ENCODE peak calls at places on chromosomes 3 and 15, in five cellular contexts. Q is iPS-NIHi11, P is AG04450, V is GDM1, F is HTR-8/SVneo. C is an unnamed sample.

GRCh38 chr3:126294211-126294801 is 62.9 kb downstream of the KLF15 start:
- DNase-seq in Q (no peak), V (no peak), F (no peak), P (no peak), C (no peak)

GRCh38 chr3:190429681-190430080 is 20.0 kb downstream of the TMEM207 start:
- DNase-seq in F (no peak), V (no peak), Q (no peak), P (no peak), C (no peak)

GRCh38 chr3:193240850-193241706 is at the start of gene PLAAT1:
- DNase-seq in F (peak; percentile 82), V (no peak), Q (peak; percentile 97), P (no peak), C (no peak)

GRCh38 chr15:69475769-69476358 is 23.2 kb downstream of the RPLP1 start:
- DNase-seq in F (peak; percentile 89), V (peak; percentile 50), P (no peak), Q (peak; percentile 82), C (peak; percentile 84)

GRCh38 chr3:187448674-187449073 is 80.5 kb downstream of the RTP4 start:
- DNase-seq in V (no peak), Q (no peak), F (no peak), P (no peak), C (no peak)

GRCh38 chr3:72247645-72248388 is 462.9 kb upstream of the PROK2 start:
- DNase-seq in F (no peak), Q (no peak), P (no peak), V (no peak), C (no peak)

GRCh38 chr3:15291589-15292541 is 40.5 kb downstream of the SH3BP5 start:
- DNase-seq in Q (no peak), P (no peak), V (peak; percentile 74), F (no peak), C (no peak)

GRCh38 chr15:71079208-71080044 is 35.8 kb upstream of the THSD4 start:
- DNase-seq in Q (no peak), P (no peak), V (no peak), F (no peak), C (no peak)

GRCh38 chr3:126996905-126997304 is 14.0 kb downstream of the PLXNA1 start:
- DNase-seq in Q (no peak), V (no peak), P (no peak), F (no peak), C (no peak)

GRCh38 chr3:52072471-52072870 is 16.1 kb upstream of the DUSP7 start:
- DNase-seq in Q (no peak), P (no peak), F (no peak), V (no peak), C (no peak)

GRCh38 chr3:62188547-62189375 is 184.6 kb downstream of the FEZF2 start:
- DNase-seq in Q (peak; percentile 83), F (peak; percentile 72), V (peak; percentile 25), P (peak; percentile 54), C (peak; percentile 87)

GRCh38 chr3:178270838-178271237 is 265.4 kb upstream of the KCNMB2 start:
- DNase-seq in V (no peak), P (no peak), Q (no peak), F (no peak), C (no peak)

GRCh38 chr3:79983063-79983561 is 215.3 kb upstream of the ROBO1 start:
- DNase-seq in F (peak; percentile 21), Q (no peak), V (no peak), P (no peak), C (no peak)

GRCh38 chr3:94226058-94226457 is 163.2 kb downstream of the NSUN3 start:
- DNase-seq in P (no peak), V (no peak), Q (no peak), F (peak; percentile 10), C (no peak)

GRCh38 chr3:36815375-36815774 is 51.0 kb upstream of the DCLK3 start:
- DNase-seq in V (no peak), F (no peak), P (no peak), Q (no peak), C (no peak)

GRCh38 chr3:3551976-3552375 is 247.3 kb upstream of the LRRN1 start:
- DNase-seq in Q (no peak), P (no peak), F (no peak), V (no peak), C (no peak)

GRCh38 chr15:84142888-84143337 is 92.7 kb upstream of the GOLGA6L4 start:
- DNase-seq in V (peak; percentile 60), F (peak; percentile 76), Q (peak; percentile 80), P (peak; percentile 39), C (peak; percentile 81)

GRCh38 chr15:101120473-101120872 is 131.4 kb downstream of the CHSY1 start:
- DNase-seq in F (no peak), V (no peak), P (no peak), Q (no peak), C (no peak)

GRCh38 chr15:85463273-85463937 is 83.0 kb downstream of the AKAP13 start:
- DNase-seq in P (no peak), Q (no peak), F (no peak), V (no peak), C (no peak)

GRCh38 chr3:2525968-2526367 is 427.3 kb downstream of the CNTN4 start:
- DNase-seq in P (no peak), Q (no peak), F (no peak), V (no peak), C (no peak)

GRCh38 chr15:100725121-100726069 is 123.0 kb downstream of the ASB7 start:
- DNase-seq in Q (no peak), P (peak; percentile 76), F (peak; percentile 35), V (no peak), C (no peak)

GRCh38 chr3:4664412-4664811 is 171.3 kb downstream of the ITPR1 start:
- DNase-seq in F (no peak), V (no peak), Q (no peak), P (no peak), C (no peak)

GRCh38 chr3:53721187-53721946 is 124.9 kb downstream of the CHDH start:
- DNase-seq in F (no peak), V (no peak), P (no peak), Q (peak; percentile 47), C (no peak)

GRCh38 chr3:133884547-133885240 is 11.0 kb downstream of the RAB6B start:
- DNase-seq in P (no peak), F (no peak), V (no peak), Q (no peak), C (peak; percentile 26)

GRCh38 chr15:77702211-77702957 is 69.7 kb upstream of the LINGO1 start:
- DNase-seq in V (no peak), P (no peak), Q (peak; percentile 97), F (peak; percentile 54), C (no peak)

GRCh38 chr3:23740517-23741402 is 65.0 kb upstream of the UBE2E1 start:
- DNase-seq in F (no peak), P (no peak), Q (no peak), V (no peak), C (peak; percentile 57)

GRCh38 chr15:81524496-81524895 is 150.5 kb upstream of the TMC3 start:
- DNase-seq in P (no peak), Q (no peak), F (no peak), V (no peak), C (no peak)

GRCh38 chr3:189121088-189121487 is 50.7 kb upstream of the TPRG1 start:
- DNase-seq in F (no peak), Q (no peak), P (no peak), V (no peak), C (no peak)

GRCh38 chr3:81643721-81644120 is 117.7 kb downstream of the GBE1 start:
- DNase-seq in Q (peak; percentile 30), V (peak; percentile 15), P (no peak), F (peak; percentile 10), C (no peak)

C was measured in right atrium auricular region.